ENCODE peak calls at places on chromosomes 2 and 18, in seven cellular contexts. F is pancreas, Z is neural progenitor cell, Y is stomach, J is GM20000, K is MCF 10A, L is progenitor cell of endocrine pancreas. A is an unnamed sample.

GRCh38 chr18:3121256-3121655 is 98.5 kb downstream of the MYOM1 start:
- DNase-seq in Z (no peak), L (no peak), K (no peak), F (no peak), J (no peak), Y (no peak), A (no peak)

GRCh38 chr2:136116813-136117390 is 1.0 kb downstream of the CXCR4 start:
- DNase-seq in L (no peak), F (no peak), Y (peak), J (peak), Z (peak), K (no peak), A (no peak)

GRCh38 chr2:190486037-190486623 is 48.4 kb downstream of the NEMP2 start:
- DNase-seq in Y (no peak), L (no peak), Z (no peak), J (no peak), F (no peak), K (peak), A (no peak)

GRCh38 chr2:178152033-178152432 is 39.8 kb downstream of the RBM45 start:
- DNase-seq in F (no peak), L (no peak), Z (no peak), K (no peak), J (no peak), Y (no peak), A (no peak)

GRCh38 chr2:231245253-231246094 is 47.0 kb downstream of the ARMC9 start:
- DNase-seq in F (peak), Z (no peak), Y (peak), L (no peak), K (peak), J (peak), A (no peak)

GRCh38 chr18:55106906-55107305 is 147.6 kb upstream of the CCDC68 start:
- DNase-seq in J (no peak), F (no peak), Z (no peak), L (no peak), Y (no peak), K (no peak), A (no peak)

GRCh38 chr2:101145406-101145805 is 5.8 kb downstream of the TBC1D8 start:
- DNase-seq in Z (no peak), Y (no peak), K (peak), J (no peak), L (no peak), F (no peak), A (no peak)

GRCh38 chr2:233802132-233802815 is 24.1 kb downstream of the MROH2A start:
- DNase-seq in L (no peak), K (no peak), Y (peak), J (no peak), F (no peak), Z (no peak), A (peak)

GRCh38 chr2:45869165-45869501 is 217.7 kb downstream of the PRKCE start:
- DNase-seq in J (no peak), F (no peak), Z (no peak), L (no peak), K (no peak), Y (no peak), A (no peak)

GRCh38 chr2:96091711-96092579 is 24.4 kb downstream of the ADRA2B start:
- DNase-seq in Z (no peak), F (peak), L (peak), J (no peak), K (no peak), Y (peak), A (peak)

GRCh38 chr2:86238354-86238753 is 39.1 kb downstream of the MRPL35 start:
- DNase-seq in L (no peak), F (no peak), J (peak), Y (no peak), Z (no peak), K (no peak), A (no peak)

GRCh38 chr2:11703700-11704099 is 33.7 kb upstream of the NTSR2 start:
- DNase-seq in Z (no peak), L (no peak), F (no peak), K (no peak), J (no peak), Y (no peak), A (no peak)

GRCh38 chr2:189318761-189319160 is 122.5 kb upstream of the WDR75 start:
- DNase-seq in Y (no peak), F (no peak), L (no peak), J (no peak), K (no peak), Z (no peak), A (no peak)

GRCh38 chr18:73758446-73758845 is 389.2 kb downstream of the FBXO15 start:
- DNase-seq in K (peak), L (no peak), Y (no peak), F (no peak), J (no peak), Z (no peak), A (no peak)

GRCh38 chr18:54269924-54270844 is 867 bp downstream of the POLI start:
- DNase-seq in J (peak), L (peak), Z (peak), Y (peak), F (peak), K (peak), A (no peak)

GRCh38 chr2:66346241-66346664 is 88.7 kb upstream of the MEIS1 start:
- DNase-seq in Y (no peak), K (no peak), L (no peak), F (no peak), J (no peak), Z (peak), A (no peak)
- TF ChIP-seq CTCF in Y (no peak), K (no peak), L (no peak), F (no peak), J (no peak), Z (no peak), A (no peak)

GRCh38 chr2:73266061-73266891 is 18.0 kb downstream of the FBXO41 start:
- DNase-seq in F (no peak), K (no peak), Y (no peak), Z (no peak), J (no peak), L (no peak), A (no peak)

GRCh38 chr2:73267008-73267407 is 17.3 kb downstream of the FBXO41 start:
- DNase-seq in Y (no peak), J (no peak), Z (no peak), K (no peak), F (no peak), L (no peak), A (no peak)

GRCh38 chr2:73268368-73268830 is 15.9 kb downstream of the FBXO41 start:
- DNase-seq in Y (no peak), L (no peak), J (peak), F (no peak), Z (no peak), K (no peak), A (no peak)

GRCh38 chr2:73269686-73270465 is 14.4 kb downstream of the FBXO41 start:
- DNase-seq in L (no peak), F (no peak), Z (no peak), J (no peak), Y (no peak), K (no peak), A (no peak)

DNA sequence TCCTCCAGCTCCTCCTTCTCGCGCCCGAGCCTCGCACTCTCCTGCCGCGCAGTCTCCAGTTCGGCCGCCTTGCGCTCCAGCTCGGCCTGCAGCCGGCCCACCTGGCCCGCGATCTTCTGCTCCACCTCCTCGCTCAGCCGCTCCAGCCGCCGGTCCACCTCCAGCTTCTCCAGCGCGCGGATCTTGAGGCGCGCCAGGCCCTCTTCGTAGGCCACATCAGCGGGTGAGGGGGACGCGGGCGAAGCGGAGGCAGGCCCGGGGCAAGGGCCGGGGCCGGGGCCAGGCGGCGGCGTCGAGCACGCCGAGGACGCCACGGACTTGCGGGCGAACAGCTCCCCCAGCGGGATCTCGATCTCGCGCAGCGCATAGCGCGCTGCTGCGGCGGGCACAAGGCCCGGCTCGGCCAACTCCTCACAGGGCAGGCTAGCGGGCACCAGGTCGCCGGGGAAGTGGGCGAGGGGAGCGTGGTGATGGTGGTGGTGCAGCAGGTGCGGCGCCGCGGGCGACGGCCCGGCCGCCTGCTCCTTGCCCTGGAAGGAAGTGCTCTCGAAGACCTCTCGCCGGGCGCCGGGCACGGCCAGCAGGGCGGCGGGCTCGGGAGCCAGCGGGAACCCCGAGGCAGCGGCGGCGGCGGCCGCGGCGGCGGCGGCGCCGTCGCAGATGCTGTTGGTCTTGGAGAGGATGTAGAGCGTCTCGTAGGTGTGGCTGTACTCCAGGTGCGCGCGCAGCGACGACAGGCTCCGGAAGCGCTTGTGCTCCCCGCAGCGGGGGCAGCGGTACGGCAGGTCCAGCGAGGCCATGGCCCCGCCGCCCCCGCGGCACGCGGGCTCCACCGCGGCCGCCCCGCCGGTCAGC is 15.2 kb downstream of the FBXO41 start:
- DNase-seq in F (peak), Y (peak), Z (peak), L (no peak), J (peak), K (no peak), A (no peak)
- TF ChIP-seq CTCF in F (no peak), Y (no peak), Z (peak), L (peak), J (no peak), K (no peak), A (no peak)

DNA sequence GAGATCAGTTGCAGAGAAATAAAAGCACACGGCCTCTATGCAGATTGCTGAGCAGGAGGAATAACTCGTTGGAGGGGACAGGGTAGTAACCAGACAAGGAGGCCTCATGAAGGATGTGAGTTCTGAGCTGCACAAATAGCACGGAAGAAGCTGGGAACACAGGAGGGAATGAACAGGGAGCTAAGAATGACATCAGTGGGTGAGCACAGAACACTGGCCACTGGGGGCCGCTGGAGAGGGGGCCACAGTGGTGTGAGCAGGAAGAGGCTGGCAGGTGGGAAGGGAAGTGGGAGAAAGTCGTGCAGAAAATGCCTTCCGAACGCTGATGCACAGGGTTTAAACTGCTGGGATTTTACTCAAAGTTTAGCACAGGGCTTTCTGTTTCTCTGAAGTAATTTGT is 61.0 kb downstream of the ZAP70 start:
- DNase-seq in Z (peak), F (no peak), L (peak), Y (no peak), K (peak), J (no peak), A (no peak)
- TF ChIP-seq CTCF in Z (peak), F (no peak), L (peak), Y (no peak), K (peak), J (no peak), A (peak)

DNA sequence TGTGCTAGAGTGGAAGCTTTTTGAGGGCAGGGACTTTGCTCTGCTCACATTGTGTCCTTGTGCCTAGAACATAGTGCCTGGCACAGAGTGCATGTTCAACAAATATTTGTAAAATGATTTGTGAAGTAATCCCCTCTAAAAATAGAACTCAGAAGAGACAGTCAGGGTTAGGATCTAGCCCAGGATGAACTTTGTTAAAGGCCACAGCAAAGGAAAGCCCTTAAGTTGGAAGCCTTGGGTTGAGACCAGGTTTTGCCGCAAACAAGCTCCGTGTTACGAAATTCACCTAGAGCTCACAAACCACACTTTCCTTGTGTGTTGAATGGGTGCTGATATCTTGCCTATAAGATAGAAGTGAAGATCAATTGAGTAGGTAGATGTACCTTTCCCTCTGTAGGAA is 84.2 kb downstream of the SETBP1 start:
- DNase-seq in F (no peak), J (no peak), K (no peak), L (no peak), Z (no peak), Y (no peak), A (no peak)
- TF ChIP-seq CTCF in F (no peak), J (no peak), K (no peak), L (no peak), Z (no peak), Y (no peak), A (no peak)

DNA sequence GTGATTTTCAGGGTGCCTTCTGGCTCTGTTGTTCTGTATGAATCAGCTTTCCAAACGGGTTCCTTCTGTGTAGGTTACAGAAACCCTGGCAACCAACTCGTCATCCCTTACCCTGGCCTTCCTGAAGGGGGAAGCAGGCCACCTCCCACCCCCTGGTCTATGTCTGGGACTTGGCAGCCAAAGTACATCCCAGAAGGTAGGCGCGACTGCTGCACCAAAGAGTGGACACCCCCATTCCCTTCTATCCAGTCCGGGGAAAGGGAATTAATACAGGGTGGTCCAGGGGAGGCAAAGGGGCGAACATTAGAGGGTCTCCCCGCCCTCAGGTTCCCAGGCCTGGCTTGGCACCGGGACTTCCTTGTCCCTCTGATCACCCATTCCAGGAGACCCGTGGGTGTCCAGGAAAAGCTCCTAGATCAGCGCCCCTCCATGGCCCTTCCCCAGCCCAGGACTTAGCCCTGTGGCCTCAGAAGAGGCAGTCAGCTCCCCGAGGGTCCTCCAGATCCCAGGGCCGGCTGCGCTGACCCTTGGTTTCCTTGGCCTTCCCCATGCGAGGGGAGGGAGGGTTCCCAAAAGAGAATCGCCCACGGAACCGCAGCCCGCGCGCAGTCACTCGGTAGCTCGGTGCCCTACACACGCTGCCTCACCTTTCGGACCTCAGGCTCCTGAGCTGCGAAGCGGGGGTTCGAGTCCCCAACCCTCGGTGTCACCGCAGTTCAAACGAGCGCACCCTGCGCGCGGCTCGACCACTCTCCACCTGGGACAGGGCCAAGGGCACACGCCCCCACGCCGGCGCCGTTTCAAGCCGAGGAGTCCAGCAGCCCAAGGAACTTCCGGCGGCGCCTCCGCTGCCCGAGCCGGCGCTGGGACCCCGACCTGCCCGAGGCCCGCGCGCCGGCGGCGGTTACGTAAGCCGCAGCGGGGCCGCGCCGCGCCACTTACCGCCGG is at the start of gene PER2:
- DNase-seq in J (peak), L (peak), Y (peak), F (peak), Z (peak), K (peak), A (peak)
- TF ChIP-seq CTCF in J (no peak), L (peak), Y (no peak), F (no peak), Z (peak), K (peak), A (no peak)

DNA sequence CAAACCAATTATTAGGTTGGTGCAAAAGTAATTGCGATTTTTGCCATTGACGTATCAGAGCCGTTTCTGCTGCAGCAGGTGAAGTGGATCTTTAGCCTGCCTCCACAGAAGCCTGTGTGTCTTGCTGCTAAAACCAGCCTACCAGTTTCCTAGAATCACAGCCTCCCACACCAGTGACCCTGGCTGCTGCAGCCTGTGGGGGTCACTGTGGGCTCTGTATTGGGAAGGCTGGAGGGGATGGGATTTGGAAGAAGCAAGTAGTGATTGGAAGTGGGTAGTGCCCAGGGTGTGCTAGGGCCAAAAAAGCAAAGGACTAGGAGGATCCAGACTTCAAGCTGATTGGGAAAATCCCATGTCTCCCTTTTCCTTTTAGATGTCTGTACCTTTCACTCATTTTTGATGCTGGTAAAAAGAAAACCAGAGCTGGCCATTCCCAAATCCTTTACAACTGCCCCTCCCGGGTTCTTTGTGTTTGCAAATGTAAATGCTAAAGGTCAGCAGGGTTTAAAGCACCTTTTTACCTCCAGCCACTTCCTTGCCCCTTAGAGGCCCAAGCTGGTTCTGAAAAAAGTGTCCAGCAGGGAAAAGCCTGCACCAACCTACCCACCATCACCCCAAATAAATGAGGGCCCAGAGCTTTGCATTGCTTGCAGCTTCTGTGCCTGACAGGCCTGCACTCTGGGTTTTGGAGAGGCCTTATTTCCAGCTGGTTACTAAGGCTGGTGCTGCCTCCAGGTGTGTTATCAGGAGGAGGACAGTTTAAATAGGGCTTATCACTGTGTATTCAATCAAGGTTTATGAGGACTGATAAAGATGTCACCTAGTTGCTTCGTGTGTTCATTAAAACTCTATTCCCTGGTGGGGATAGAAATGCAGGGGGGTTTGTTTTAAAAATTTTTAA is 172.0 kb downstream of the MIB1 start:
- DNase-seq in F (no peak), Z (peak), Y (no peak), J (no peak), K (no peak), L (no peak), A (no peak)
- TF ChIP-seq CTCF in F (no peak), Z (peak), Y (no peak), J (no peak), K (no peak), L (peak), A (peak)

GRCh38 chr2:218010116-218010837 is 7.5 kb upstream of the TNS1 start:
- DNase-seq in K (peak), F (peak), Y (peak), J (peak), Z (peak), L (peak), A (no peak)
- TF ChIP-seq CTCF in K (peak), F (peak), Y (peak), J (peak), Z (peak), L (peak), A (peak)

GRCh38 chr18:58231930-58232329 is 187.9 kb downstream of the NEDD4L start:
- DNase-seq in F (peak), K (peak), L (no peak), Y (peak), J (peak), Z (no peak), A (no peak)
- TF ChIP-seq CTCF in F (peak), K (peak), L (peak), Y (peak), J (peak), Z (peak), A (peak)